ENCODE peak calls at places on chromosomes 7 and 10, in nine cellular contexts. One of them, this sample, is unnamed.

GRCh38 chr10:120336910-120337540 is 120.0 kb upstream of the PLPP4 start:
- DNase-seq in progenitor cell of endocrine pancreas: peak
- DNase-seq in upper lobe of right lung: no peak
- DNase-seq in endothelial cell: peak
- DNase-seq in fibroblast of lung: peak
- DNase-seq in cardiac fibroblast: peak
- DNase-seq in astrocyte of the cerebellum: peak
- DNase-seq in hepatocyte: peak
- DNase-seq in heart left ventricle: no peak
- DNase-seq in this sample: peak

GRCh38 chr10:48457949-48458661 is 146.8 kb downstream of the ARHGAP22 start:
- DNase-seq in progenitor cell of endocrine pancreas: no peak
- DNase-seq in upper lobe of right lung: peak
- DNase-seq in endothelial cell: no peak
- DNase-seq in fibroblast of lung: no peak
- DNase-seq in cardiac fibroblast: no peak
- DNase-seq in astrocyte of the cerebellum: no peak
- DNase-seq in hepatocyte: no peak
- DNase-seq in heart left ventricle: no peak
- DNase-seq in this sample: no peak

GRCh38 chr7:150993511-150993910 is 2.7 kb downstream of the NOS3 start:
- DNase-seq in progenitor cell of endocrine pancreas: no peak
- DNase-seq in upper lobe of right lung: no peak
- DNase-seq in endothelial cell: peak
- DNase-seq in fibroblast of lung: no peak
- DNase-seq in cardiac fibroblast: no peak
- DNase-seq in astrocyte of the cerebellum: no peak
- DNase-seq in hepatocyte: no peak
- DNase-seq in heart left ventricle: peak
- DNase-seq in this sample: no peak

GRCh38 chr10:114596793-114597192 is 61.3 kb downstream of the ABLIM1 start:
- DNase-seq in progenitor cell of endocrine pancreas: no peak
- DNase-seq in upper lobe of right lung: no peak
- DNase-seq in endothelial cell: no peak
- DNase-seq in fibroblast of lung: no peak
- DNase-seq in cardiac fibroblast: no peak
- DNase-seq in astrocyte of the cerebellum: no peak
- DNase-seq in hepatocyte: no peak
- DNase-seq in heart left ventricle: no peak
- DNase-seq in this sample: no peak

GRCh38 chr10:100038561-100039071 is 28.9 kb upstream of the DNMBP start:
- DNase-seq in progenitor cell of endocrine pancreas: no peak
- DNase-seq in upper lobe of right lung: no peak
- DNase-seq in endothelial cell: no peak
- DNase-seq in fibroblast of lung: no peak
- DNase-seq in cardiac fibroblast: peak
- DNase-seq in astrocyte of the cerebellum: no peak
- DNase-seq in hepatocyte: peak
- DNase-seq in heart left ventricle: peak
- DNase-seq in this sample: no peak

GRCh38 chr7:114279901-114280300 is 134.7 kb upstream of the FOXP2 start:
- DNase-seq in progenitor cell of endocrine pancreas: no peak
- DNase-seq in upper lobe of right lung: no peak
- DNase-seq in endothelial cell: no peak
- DNase-seq in fibroblast of lung: no peak
- DNase-seq in cardiac fibroblast: no peak
- DNase-seq in astrocyte of the cerebellum: no peak
- DNase-seq in hepatocyte: no peak
- DNase-seq in heart left ventricle: no peak
- DNase-seq in this sample: no peak

GRCh38 chr10:79022565-79023488 is 45.9 kb upstream of the ZMIZ1 start:
- DNase-seq in progenitor cell of endocrine pancreas: no peak
- DNase-seq in upper lobe of right lung: peak
- DNase-seq in endothelial cell: no peak
- DNase-seq in fibroblast of lung: peak
- DNase-seq in cardiac fibroblast: peak
- DNase-seq in astrocyte of the cerebellum: peak
- DNase-seq in hepatocyte: no peak
- DNase-seq in heart left ventricle: peak
- DNase-seq in this sample: peak

GRCh38 chr10:88033380-88033779 is 170.0 kb downstream of the PTEN start:
- DNase-seq in progenitor cell of endocrine pancreas: no peak
- DNase-seq in upper lobe of right lung: no peak
- DNase-seq in endothelial cell: no peak
- DNase-seq in fibroblast of lung: no peak
- DNase-seq in cardiac fibroblast: no peak
- DNase-seq in astrocyte of the cerebellum: no peak
- DNase-seq in hepatocyte: no peak
- DNase-seq in heart left ventricle: no peak
- DNase-seq in this sample: no peak

GRCh38 chr7:92456241-92456640 is 9.0 kb downstream of the GATAD1 start:
- DNase-seq in progenitor cell of endocrine pancreas: no peak
- DNase-seq in upper lobe of right lung: no peak
- DNase-seq in endothelial cell: no peak
- DNase-seq in fibroblast of lung: no peak
- DNase-seq in cardiac fibroblast: no peak
- DNase-seq in astrocyte of the cerebellum: no peak
- DNase-seq in hepatocyte: no peak
- DNase-seq in heart left ventricle: no peak
- DNase-seq in this sample: no peak

GRCh38 chr7:27631411-27631810 is 31.3 kb downstream of the HIBADH start:
- DNase-seq in progenitor cell of endocrine pancreas: no peak
- DNase-seq in upper lobe of right lung: no peak
- DNase-seq in endothelial cell: no peak
- DNase-seq in fibroblast of lung: peak
- DNase-seq in cardiac fibroblast: peak
- DNase-seq in astrocyte of the cerebellum: no peak
- DNase-seq in hepatocyte: no peak
- DNase-seq in heart left ventricle: no peak
- DNase-seq in this sample: no peak

GRCh38 chr10:100881552-100882250 is 31.1 kb upstream of the SLF2 start:
- DNase-seq in progenitor cell of endocrine pancreas: no peak
- DNase-seq in upper lobe of right lung: peak
- DNase-seq in endothelial cell: no peak
- DNase-seq in fibroblast of lung: no peak
- DNase-seq in cardiac fibroblast: no peak
- DNase-seq in astrocyte of the cerebellum: no peak
- DNase-seq in hepatocyte: no peak
- DNase-seq in heart left ventricle: no peak
- DNase-seq in this sample: no peak

GRCh38 chr10:1084011-1084950 is 28.1 kb downstream of the WDR37 start:
- DNase-seq in progenitor cell of endocrine pancreas: no peak
- DNase-seq in upper lobe of right lung: no peak
- DNase-seq in endothelial cell: no peak
- DNase-seq in fibroblast of lung: no peak
- DNase-seq in cardiac fibroblast: no peak
- DNase-seq in astrocyte of the cerebellum: no peak
- DNase-seq in hepatocyte: no peak
- DNase-seq in heart left ventricle: no peak
- DNase-seq in this sample: no peak

GRCh38 chr10:1089017-1089689 is 33.0 kb downstream of the WDR37 start:
- DNase-seq in progenitor cell of endocrine pancreas: no peak
- DNase-seq in upper lobe of right lung: no peak
- DNase-seq in endothelial cell: peak
- DNase-seq in fibroblast of lung: no peak
- DNase-seq in cardiac fibroblast: no peak
- DNase-seq in astrocyte of the cerebellum: no peak
- DNase-seq in hepatocyte: no peak
- DNase-seq in heart left ventricle: no peak
- DNase-seq in this sample: no peak

GRCh38 chr10:1086787-1087186 is 30.6 kb downstream of the WDR37 start:
- DNase-seq in progenitor cell of endocrine pancreas: no peak
- DNase-seq in upper lobe of right lung: no peak
- DNase-seq in endothelial cell: no peak
- DNase-seq in fibroblast of lung: no peak
- DNase-seq in cardiac fibroblast: no peak
- DNase-seq in astrocyte of the cerebellum: no peak
- DNase-seq in hepatocyte: no peak
- DNase-seq in heart left ventricle: no peak
- DNase-seq in this sample: no peak

GRCh38 chr10:1083581-1083980 is 27.4 kb downstream of the WDR37 start:
- DNase-seq in progenitor cell of endocrine pancreas: no peak
- DNase-seq in upper lobe of right lung: no peak
- DNase-seq in endothelial cell: no peak
- DNase-seq in fibroblast of lung: no peak
- DNase-seq in cardiac fibroblast: no peak
- DNase-seq in astrocyte of the cerebellum: no peak
- DNase-seq in hepatocyte: no peak
- DNase-seq in heart left ventricle: no peak
- DNase-seq in this sample: no peak

GRCh38 chr10:1085258-1085657 is 29.1 kb downstream of the WDR37 start:
- DNase-seq in progenitor cell of endocrine pancreas: no peak
- DNase-seq in upper lobe of right lung: no peak
- DNase-seq in endothelial cell: no peak
- DNase-seq in fibroblast of lung: peak
- DNase-seq in cardiac fibroblast: peak
- DNase-seq in astrocyte of the cerebellum: no peak
- DNase-seq in hepatocyte: no peak
- DNase-seq in heart left ventricle: no peak
- DNase-seq in this sample: no peak
- TF ChIP-seq CTCF in progenitor cell of endocrine pancreas: no peak
- TF ChIP-seq CTCF in upper lobe of right lung: no peak
- TF ChIP-seq CTCF in endothelial cell: no peak
- TF ChIP-seq CTCF in fibroblast of lung: no peak
- TF ChIP-seq CTCF in cardiac fibroblast: no peak
- TF ChIP-seq CTCF in astrocyte of the cerebellum: no peak
- TF ChIP-seq CTCF in hepatocyte: no peak
- TF ChIP-seq CTCF in heart left ventricle: no peak
- TF ChIP-seq CTCF in this sample: no peak

GRCh38 chr10:44990302-44990655 is 10.4 kb upstream of the ZNF22 start:
- DNase-seq in progenitor cell of endocrine pancreas: peak
- DNase-seq in upper lobe of right lung: no peak
- DNase-seq in endothelial cell: peak
- DNase-seq in fibroblast of lung: no peak
- DNase-seq in cardiac fibroblast: no peak
- DNase-seq in astrocyte of the cerebellum: no peak
- DNase-seq in hepatocyte: no peak
- DNase-seq in heart left ventricle: peak
- DNase-seq in this sample: no peak
- TF ChIP-seq CTCF in progenitor cell of endocrine pancreas: peak
- TF ChIP-seq CTCF in upper lobe of right lung: peak
- TF ChIP-seq CTCF in endothelial cell: no peak
- TF ChIP-seq CTCF in fibroblast of lung: peak
- TF ChIP-seq CTCF in cardiac fibroblast: no peak
- TF ChIP-seq CTCF in astrocyte of the cerebellum: peak
- TF ChIP-seq CTCF in hepatocyte: peak
- TF ChIP-seq CTCF in heart left ventricle: peak
- TF ChIP-seq CTCF in this sample: no peak

GRCh38 chr10:97913554-97913953 is 63.9 kb downstream of the GOLGA7B start:
- DNase-seq in progenitor cell of endocrine pancreas: no peak
- DNase-seq in upper lobe of right lung: no peak
- DNase-seq in endothelial cell: no peak
- DNase-seq in fibroblast of lung: no peak
- DNase-seq in cardiac fibroblast: no peak
- DNase-seq in astrocyte of the cerebellum: no peak
- DNase-seq in hepatocyte: no peak
- DNase-seq in heart left ventricle: peak
- DNase-seq in this sample: no peak

GRCh38 chr10:97915346-97915745 is 65.7 kb downstream of the GOLGA7B start:
- DNase-seq in progenitor cell of endocrine pancreas: no peak
- DNase-seq in upper lobe of right lung: no peak
- DNase-seq in endothelial cell: no peak
- DNase-seq in fibroblast of lung: no peak
- DNase-seq in cardiac fibroblast: no peak
- DNase-seq in astrocyte of the cerebellum: no peak
- DNase-seq in hepatocyte: no peak
- DNase-seq in heart left ventricle: peak
- DNase-seq in this sample: no peak

GRCh38 chr10:97915761-97916160 is 66.1 kb downstream of the GOLGA7B start:
- DNase-seq in progenitor cell of endocrine pancreas: no peak
- DNase-seq in upper lobe of right lung: no peak
- DNase-seq in endothelial cell: no peak
- DNase-seq in fibroblast of lung: no peak
- DNase-seq in cardiac fibroblast: no peak
- DNase-seq in astrocyte of the cerebellum: no peak
- DNase-seq in hepatocyte: no peak
- DNase-seq in heart left ventricle: peak
- DNase-seq in this sample: no peak

GRCh38 chr10:97914171-97914836 is 64.7 kb downstream of the GOLGA7B start:
- DNase-seq in progenitor cell of endocrine pancreas: no peak
- DNase-seq in upper lobe of right lung: no peak
- DNase-seq in endothelial cell: no peak
- DNase-seq in fibroblast of lung: no peak
- DNase-seq in cardiac fibroblast: no peak
- DNase-seq in astrocyte of the cerebellum: no peak
- DNase-seq in hepatocyte: no peak
- DNase-seq in heart left ventricle: peak
- DNase-seq in this sample: no peak

GRCh38 chr10:97914837-97915211 is 65.2 kb downstream of the GOLGA7B start:
- DNase-seq in progenitor cell of endocrine pancreas: peak
- DNase-seq in upper lobe of right lung: peak
- DNase-seq in endothelial cell: peak
- DNase-seq in fibroblast of lung: peak
- DNase-seq in cardiac fibroblast: peak
- DNase-seq in astrocyte of the cerebellum: no peak
- DNase-seq in hepatocyte: peak
- DNase-seq in heart left ventricle: peak
- DNase-seq in this sample: peak
- TF ChIP-seq CTCF in progenitor cell of endocrine pancreas: peak
- TF ChIP-seq CTCF in upper lobe of right lung: peak
- TF ChIP-seq CTCF in endothelial cell: peak
- TF ChIP-seq CTCF in fibroblast of lung: peak
- TF ChIP-seq CTCF in cardiac fibroblast: peak
- TF ChIP-seq CTCF in astrocyte of the cerebellum: peak
- TF ChIP-seq CTCF in hepatocyte: peak
- TF ChIP-seq CTCF in heart left ventricle: peak
- TF ChIP-seq CTCF in this sample: peak

GRCh38 chr7:105012503-105013282 is 1.3 kb upstream of the KMT2E start:
- DNase-seq in progenitor cell of endocrine pancreas: peak
- DNase-seq in upper lobe of right lung: peak
- DNase-seq in endothelial cell: peak
- DNase-seq in fibroblast of lung: peak
- DNase-seq in cardiac fibroblast: peak
- DNase-seq in astrocyte of the cerebellum: peak
- DNase-seq in hepatocyte: peak
- DNase-seq in heart left ventricle: peak
- DNase-seq in this sample: peak

GRCh38 chr7:105014725-105015630 is 973 bp downstream of the KMT2E start:
- DNase-seq in progenitor cell of endocrine pancreas: no peak
- DNase-seq in upper lobe of right lung: peak
- DNase-seq in endothelial cell: peak
- DNase-seq in fibroblast of lung: peak
- DNase-seq in cardiac fibroblast: peak
- DNase-seq in astrocyte of the cerebellum: no peak
- DNase-seq in hepatocyte: peak
- DNase-seq in heart left ventricle: peak
- DNase-seq in this sample: peak

GRCh38 chr7:105013283-105013817 is 655 bp upstream of the KMT2E start:
- DNase-seq in progenitor cell of endocrine pancreas: peak
- DNase-seq in upper lobe of right lung: peak
- DNase-seq in endothelial cell: peak
- DNase-seq in fibroblast of lung: peak
- DNase-seq in cardiac fibroblast: peak
- DNase-seq in astrocyte of the cerebellum: peak
- DNase-seq in hepatocyte: peak
- DNase-seq in heart left ventricle: peak
- DNase-seq in this sample: peak

GRCh38 chr7:105015631-105015965 is 1.6 kb downstream of the KMT2E start:
- DNase-seq in progenitor cell of endocrine pancreas: no peak
- DNase-seq in upper lobe of right lung: no peak
- DNase-seq in endothelial cell: no peak
- DNase-seq in fibroblast of lung: peak
- DNase-seq in cardiac fibroblast: peak
- DNase-seq in astrocyte of the cerebellum: no peak
- DNase-seq in hepatocyte: peak
- DNase-seq in heart left ventricle: peak
- DNase-seq in this sample: peak

GRCh38 chr7:105013818-105014724 is at the start of gene KMT2E:
- DNase-seq in progenitor cell of endocrine pancreas: peak
- DNase-seq in upper lobe of right lung: peak
- DNase-seq in endothelial cell: peak
- DNase-seq in fibroblast of lung: peak
- DNase-seq in cardiac fibroblast: peak
- DNase-seq in astrocyte of the cerebellum: peak
- DNase-seq in hepatocyte: peak
- DNase-seq in heart left ventricle: peak
- DNase-seq in this sample: peak
- TF ChIP-seq CTCF in progenitor cell of endocrine pancreas: no peak
- TF ChIP-seq CTCF in upper lobe of right lung: no peak
- TF ChIP-seq CTCF in endothelial cell: no peak
- TF ChIP-seq CTCF in fibroblast of lung: peak
- TF ChIP-seq CTCF in cardiac fibroblast: peak
- TF ChIP-seq CTCF in astrocyte of the cerebellum: no peak
- TF ChIP-seq CTCF in hepatocyte: no peak
- TF ChIP-seq CTCF in heart left ventricle: no peak
- TF ChIP-seq CTCF in this sample: no peak